ENCODE peak calls at places on chromosomes 12 and 14, in nine cellular contexts. One of them, this sample, is unnamed.

GRCh38 chr14:39015360-39015961 is 87.6 kb downstream of the SEC23A start:
- DNase-seq in HCEC 1CT: peak; percentile 45
- DNase-seq in NCI-H1092 treated with DMSO at 0.1 percent for 48 hours: peak; percentile 77
- DNase-seq in AG08395: peak; percentile 66
- DNase-seq in GM23248: peak; percentile 71
- DNase-seq in NCI-H2081: peak; percentile 13
- DNase-seq in brain microvascular endothelial cell: peak; percentile 26
- DNase-seq in WERI-Rb-1: no peak
- DNase-seq in type B pancreatic cell: no peak
- DNase-seq in this sample: no peak

GRCh38 chr12:94760786-94761185 is 110.4 kb upstream of the TMCC3 start:
- DNase-seq in GM23248: no peak
- DNase-seq in NCI-H2081: no peak
- DNase-seq in type B pancreatic cell: no peak
- DNase-seq in brain microvascular endothelial cell: no peak
- DNase-seq in WERI-Rb-1: no peak
- DNase-seq in HCEC 1CT: peak; percentile 33
- DNase-seq in NCI-H1092 treated with DMSO at 0.1 percent for 48 hours: no peak
- DNase-seq in AG08395: no peak
- DNase-seq in this sample: no peak

GRCh38 chr12:132248439-132249157 is 80.8 kb downstream of the GALNT9 start:
- DNase-seq in AG08395: peak; percentile 30
- DNase-seq in brain microvascular endothelial cell: peak; percentile 59
- DNase-seq in type B pancreatic cell: no peak
- DNase-seq in WERI-Rb-1: no peak
- DNase-seq in GM23248: peak; percentile 89
- DNase-seq in NCI-H1092 treated with DMSO at 0.1 percent for 48 hours: no peak
- DNase-seq in HCEC 1CT: no peak
- DNase-seq in NCI-H2081: no peak
- DNase-seq in this sample: peak; percentile 94

GRCh38 chr12:49921936-49922335 is 18.2 kb upstream of the FAIM2 start:
- DNase-seq in AG08395: no peak
- DNase-seq in WERI-Rb-1: no peak
- DNase-seq in NCI-H2081: no peak
- DNase-seq in GM23248: no peak
- DNase-seq in HCEC 1CT: no peak
- DNase-seq in NCI-H1092 treated with DMSO at 0.1 percent for 48 hours: no peak
- DNase-seq in brain microvascular endothelial cell: no peak
- DNase-seq in type B pancreatic cell: no peak
- DNase-seq in this sample: no peak

GRCh38 chr14:55221186-55221585 is 29.8 kb upstream of the DLGAP5 start:
- DNase-seq in type B pancreatic cell: no peak
- DNase-seq in NCI-H1092 treated with DMSO at 0.1 percent for 48 hours: no peak
- DNase-seq in WERI-Rb-1: no peak
- DNase-seq in AG08395: peak; percentile 71
- DNase-seq in HCEC 1CT: peak; percentile 83
- DNase-seq in NCI-H2081: no peak
- DNase-seq in GM23248: peak; percentile 67
- DNase-seq in brain microvascular endothelial cell: peak; percentile 62
- DNase-seq in this sample: no peak

GRCh38 chr14:75577724-75578098 is 709 bp upstream of the FLVCR2 start:
- DNase-seq in NCI-H2081: no peak
- DNase-seq in brain microvascular endothelial cell: peak; percentile 79
- DNase-seq in HCEC 1CT: peak; percentile 89
- DNase-seq in NCI-H1092 treated with DMSO at 0.1 percent for 48 hours: peak; percentile 54
- DNase-seq in AG08395: peak; percentile 90
- DNase-seq in type B pancreatic cell: peak; percentile 81
- DNase-seq in GM23248: peak; percentile 89
- DNase-seq in WERI-Rb-1: peak; percentile 83
- DNase-seq in this sample: peak; percentile 84

GRCh38 chr14:19800282-19801117 is 3.1 kb upstream of the OR4N2 start:
- DNase-seq in NCI-H1092 treated with DMSO at 0.1 percent for 48 hours: peak; percentile 84
- DNase-seq in GM23248: no peak
- DNase-seq in type B pancreatic cell: peak; percentile 73
- DNase-seq in WERI-Rb-1: peak; percentile 12
- DNase-seq in AG08395: no peak
- DNase-seq in NCI-H2081: no peak
- DNase-seq in HCEC 1CT: no peak
- DNase-seq in brain microvascular endothelial cell: no peak
- DNase-seq in this sample: no peak

GRCh38 chr12:74292351-74293194 is 245.1 kb upstream of the ATXN7L3B start:
- DNase-seq in NCI-H2081: no peak
- DNase-seq in type B pancreatic cell: no peak
- DNase-seq in HCEC 1CT: no peak
- DNase-seq in WERI-Rb-1: no peak
- DNase-seq in brain microvascular endothelial cell: no peak
- DNase-seq in NCI-H1092 treated with DMSO at 0.1 percent for 48 hours: no peak
- DNase-seq in AG08395: no peak
- DNase-seq in GM23248: no peak
- DNase-seq in this sample: no peak

GRCh38 chr12:5571115-5571514 is 139.2 kb downstream of the NTF3 start:
- DNase-seq in brain microvascular endothelial cell: no peak
- DNase-seq in NCI-H1092 treated with DMSO at 0.1 percent for 48 hours: no peak
- DNase-seq in NCI-H2081: no peak
- DNase-seq in HCEC 1CT: no peak
- DNase-seq in AG08395: no peak
- DNase-seq in type B pancreatic cell: no peak
- DNase-seq in WERI-Rb-1: no peak
- DNase-seq in GM23248: no peak
- DNase-seq in this sample: peak; percentile 27

GRCh38 chr14:95480109-95480886 is 36.2 kb downstream of the SYNE3 start:
- DNase-seq in type B pancreatic cell: no peak
- DNase-seq in NCI-H1092 treated with DMSO at 0.1 percent for 48 hours: no peak
- DNase-seq in AG08395: peak; percentile 74
- DNase-seq in GM23248: peak; percentile 91
- DNase-seq in WERI-Rb-1: no peak
- DNase-seq in brain microvascular endothelial cell: peak; percentile 20
- DNase-seq in NCI-H2081: no peak
- DNase-seq in HCEC 1CT: peak; percentile 56
- DNase-seq in this sample: peak; percentile 94

GRCh38 chr12:132075026-132075713 is 68.9 kb downstream of the DDX51 start:
- DNase-seq in WERI-Rb-1: no peak
- DNase-seq in AG08395: no peak
- DNase-seq in GM23248: peak; percentile 27
- DNase-seq in NCI-H1092 treated with DMSO at 0.1 percent for 48 hours: no peak
- DNase-seq in brain microvascular endothelial cell: no peak
- DNase-seq in type B pancreatic cell: no peak
- DNase-seq in HCEC 1CT: peak; percentile 6
- DNase-seq in NCI-H2081: no peak
- DNase-seq in this sample: no peak

GRCh38 chr14:94113490-94113889 is 3.0 kb downstream of the IFI27 start:
- DNase-seq in brain microvascular endothelial cell: no peak
- DNase-seq in HCEC 1CT: no peak
- DNase-seq in GM23248: no peak
- DNase-seq in AG08395: no peak
- DNase-seq in type B pancreatic cell: peak; percentile 44
- DNase-seq in NCI-H2081: no peak
- DNase-seq in WERI-Rb-1: no peak
- DNase-seq in NCI-H1092 treated with DMSO at 0.1 percent for 48 hours: peak; percentile 43
- DNase-seq in this sample: no peak

GRCh38 chr12:5078423-5078822 is 34.7 kb downstream of the KCNA5 start:
- DNase-seq in type B pancreatic cell: no peak
- DNase-seq in NCI-H1092 treated with DMSO at 0.1 percent for 48 hours: peak; percentile 12
- DNase-seq in NCI-H2081: peak; percentile 60
- DNase-seq in WERI-Rb-1: no peak
- DNase-seq in HCEC 1CT: no peak
- DNase-seq in GM23248: no peak
- DNase-seq in brain microvascular endothelial cell: no peak
- DNase-seq in AG08395: no peak
- DNase-seq in this sample: no peak